ENCODE peak calls at places on chromosomes 12 and 14, in six cellular contexts. M is choroid plexus epithelial cell; T is naive thymus-derived CD8-positive, alpha-beta T cell; V is HCT116; X is NCI-H446; S is stimulated activated CD8-positive, alpha-beta memory T cell treated with anti-CD3 and anti-CD28 coated beads, Interleukin-4, amount 100 ng/mL, for 4 hours. A is an unnamed sample.
A peak's percentile ranks its signal among the peaks of the same experiment; 100 is the strongest.

GRCh38 chr12:32947203-32947795 is 50.7 kb upstream of the PKP2 start:
- DNase-seq in T (no peak), X (peak; percentile 9), S (no peak), V (peak; percentile 3), M (peak; percentile 62), A (no peak)

GRCh38 chr12:111598637-111599458 is at the start of gene ATXN2:
- DNase-seq in M (peak; percentile 74), X (peak; percentile 72), S (peak; percentile 10), V (no peak), T (no peak), A (no peak)

GRCh38 chr14:60753264-60754126 is 18.9 kb downstream of the MNAT1 start:
- DNase-seq in V (no peak), X (no peak), S (no peak), M (peak; percentile 62), T (peak; percentile 88), A (peak; percentile 67)

GRCh38 chr12:3704512-3705348 is 48.2 kb downstream of the CRACR2A start:
- DNase-seq in S (no peak), M (peak; percentile 78), V (no peak), X (no peak), T (no peak), A (no peak)

GRCh38 chr12:130761537-130762318 is 45.6 kb upstream of the RIMBP2 start:
- DNase-seq in T (peak; percentile 58), V (peak; percentile 29), X (peak; percentile 21), M (peak; percentile 78), S (peak; percentile 23), A (peak; percentile 42)

GRCh38 chr12:52132754-52133161 is 53.3 kb downstream of the SMIM41 start:
- DNase-seq in T (no peak), M (no peak), S (no peak), X (peak; percentile 56), V (no peak), A (no peak)

GRCh38 chr14:32252030-32252670 is 49.1 kb upstream of the RNU6-8 start:
- DNase-seq in V (peak; percentile 62), M (peak; percentile 93), T (peak; percentile 73), S (no peak), X (peak; percentile 92), A (peak; percentile 60)

GRCh38 chr14:61493239-61493638 is 171.9 kb downstream of the PRKCH start:
- DNase-seq in V (no peak), S (no peak), T (no peak), X (peak; percentile 38), M (peak; percentile 86), A (no peak)

GRCh38 chr12:53219116-53219955 is 12.3 kb upstream of the ITGB7 start:
- DNase-seq in T (peak; percentile 53), X (no peak), S (peak; percentile 35), M (peak; percentile 60), V (no peak), A (peak; percentile 87)

GRCh38 chr14:36580856-36581831 is 1.3 kb downstream of the NKX2-8 start:
- DNase-seq in V (no peak), M (peak; percentile 33), X (no peak), S (no peak), T (no peak), A (no peak)

GRCh38 chr12:79422060-79422812 is 268.5 kb downstream of the PAWR start:
- DNase-seq in X (no peak), M (peak; percentile 70), V (no peak), T (no peak), S (no peak), A (no peak)

GRCh38 chr14:92473261-92473946 is 40.2 kb upstream of the RIN3 start:
- DNase-seq in S (no peak), T (no peak), V (no peak), X (no peak), M (peak; percentile 74), A (no peak)

GRCh38 chr12:27521066-27521465 is 2.9 kb upstream of the PPFIBP1 start:
- DNase-seq in S (no peak), M (no peak), V (no peak), T (no peak), X (no peak), A (no peak)

GRCh38 chr12:54029529-54030441 is 1.5 kb downstream of the HOXC6 start:
- DNase-seq in T (no peak), M (no peak), S (no peak), X (no peak), V (no peak), A (no peak)

GRCh38 chr14:68774771-68775613 is 17.9 kb downstream of the ZFP36L1 start:
- DNase-seq in M (no peak), V (no peak), T (no peak), X (peak; percentile 12), S (no peak), A (no peak)

GRCh38 chr12:79384551-79384950 is 306.2 kb downstream of the PAWR start:
- DNase-seq in V (no peak), S (no peak), M (no peak), T (no peak), X (no peak), A (no peak)

GRCh38 chr12:42776396-42776795 is 186.8 kb upstream of the PRICKLE1 start:
- DNase-seq in S (no peak), V (no peak), X (no peak), M (no peak), T (no peak), A (no peak)

A was measured in stimulated activated effector memory CD8-positive, alpha-beta T cell treated with anti-CD3 and anti-CD28 coated beads, Interleukin-12 subunit alpha, Interleukin-12 subunit beta, amount 100 ng/mL, for 72 hours.